ENCODE peak calls at places on chromosome 15, in nine cellular contexts. One of them, this sample, is unnamed.

GRCh38 chr15:69434236-69434635 is 18.4 kb upstream of the RPLP1 start:
- DNase-seq in astrocyte: no peak
- DNase-seq in fibroblast of lung: no peak
- DNase-seq in lower lobe of right lung: no peak
- DNase-seq in RWPE1: no peak
- DNase-seq in HFF-Myc: no peak
- DNase-seq in AG04449: no peak
- DNase-seq in GM10248: no peak
- DNase-seq in BE2C: no peak
- DNase-seq in this sample: no peak

GRCh38 chr15:98476559-98476958 is 171.8 kb upstream of the IGF1R start:
- DNase-seq in astrocyte: no peak
- DNase-seq in fibroblast of lung: no peak
- DNase-seq in lower lobe of right lung: no peak
- DNase-seq in RWPE1: no peak
- DNase-seq in HFF-Myc: no peak
- DNase-seq in AG04449: no peak
- DNase-seq in GM10248: no peak
- DNase-seq in BE2C: no peak
- DNase-seq in this sample: no peak

GRCh38 chr15:41933771-41934170 is 38.6 kb downstream of the EHD4 start:
- DNase-seq in astrocyte: no peak
- DNase-seq in fibroblast of lung: no peak
- DNase-seq in lower lobe of right lung: no peak
- DNase-seq in RWPE1: peak
- DNase-seq in HFF-Myc: no peak
- DNase-seq in AG04449: no peak
- DNase-seq in GM10248: no peak
- DNase-seq in BE2C: no peak
- DNase-seq in this sample: no peak

GRCh38 chr15:73375755-73376305 is 7.1 kb upstream of the HCN4 start:
- DNase-seq in astrocyte: no peak
- DNase-seq in fibroblast of lung: no peak
- DNase-seq in lower lobe of right lung: no peak
- DNase-seq in RWPE1: no peak
- DNase-seq in HFF-Myc: peak
- DNase-seq in AG04449: no peak
- DNase-seq in GM10248: no peak
- DNase-seq in BE2C: peak
- DNase-seq in this sample: no peak

GRCh38 chr15:28021281-28022039 is 77.7 kb downstream of the OCA2 start:
- DNase-seq in astrocyte: peak
- DNase-seq in fibroblast of lung: peak
- DNase-seq in lower lobe of right lung: peak
- DNase-seq in RWPE1: peak
- DNase-seq in HFF-Myc: peak
- DNase-seq in AG04449: peak
- DNase-seq in GM10248: no peak
- DNase-seq in BE2C: peak
- DNase-seq in this sample: peak

GRCh38 chr15:27668471-27669220 is 430.5 kb downstream of the OCA2 start:
- DNase-seq in astrocyte: no peak
- DNase-seq in fibroblast of lung: no peak
- DNase-seq in lower lobe of right lung: no peak
- DNase-seq in RWPE1: no peak
- DNase-seq in HFF-Myc: no peak
- DNase-seq in AG04449: no peak
- DNase-seq in GM10248: no peak
- DNase-seq in BE2C: no peak
- DNase-seq in this sample: no peak

GRCh38 chr15:43187544-43188155 is 2.4 kb downstream of the CCNDBP1 start:
- DNase-seq in astrocyte: peak
- DNase-seq in fibroblast of lung: peak
- DNase-seq in lower lobe of right lung: no peak
- DNase-seq in RWPE1: peak
- DNase-seq in HFF-Myc: peak
- DNase-seq in AG04449: no peak
- DNase-seq in GM10248: no peak
- DNase-seq in BE2C: no peak
- DNase-seq in this sample: no peak

GRCh38 chr15:101433396-101433795 is 56.1 kb downstream of the PCSK6 start:
- DNase-seq in astrocyte: no peak
- DNase-seq in fibroblast of lung: no peak
- DNase-seq in lower lobe of right lung: no peak
- DNase-seq in RWPE1: no peak
- DNase-seq in HFF-Myc: no peak
- DNase-seq in AG04449: no peak
- DNase-seq in GM10248: no peak
- DNase-seq in BE2C: no peak
- DNase-seq in this sample: no peak

GRCh38 chr15:89007989-89008388 is 80.3 kb upstream of the ABHD2 start:
- DNase-seq in astrocyte: no peak
- DNase-seq in fibroblast of lung: no peak
- DNase-seq in lower lobe of right lung: no peak
- DNase-seq in RWPE1: no peak
- DNase-seq in HFF-Myc: no peak
- DNase-seq in AG04449: no peak
- DNase-seq in GM10248: no peak
- DNase-seq in BE2C: no peak
- DNase-seq in this sample: no peak

GRCh38 chr15:89004726-89005030 is 83.6 kb upstream of the ABHD2 start:
- DNase-seq in astrocyte: no peak
- DNase-seq in fibroblast of lung: no peak
- DNase-seq in lower lobe of right lung: no peak
- DNase-seq in RWPE1: no peak
- DNase-seq in HFF-Myc: no peak
- DNase-seq in AG04449: no peak
- DNase-seq in GM10248: no peak
- DNase-seq in BE2C: no peak
- DNase-seq in this sample: no peak

GRCh38 chr15:89002830-89003229 is 85.4 kb upstream of the ABHD2 start:
- DNase-seq in astrocyte: no peak
- DNase-seq in fibroblast of lung: no peak
- DNase-seq in lower lobe of right lung: no peak
- DNase-seq in RWPE1: no peak
- DNase-seq in HFF-Myc: no peak
- DNase-seq in AG04449: no peak
- DNase-seq in GM10248: no peak
- DNase-seq in BE2C: no peak
- DNase-seq in this sample: no peak

GRCh38 chr15:89002281-89002761 is 85.9 kb upstream of the ABHD2 start:
- DNase-seq in astrocyte: peak
- DNase-seq in fibroblast of lung: peak
- DNase-seq in lower lobe of right lung: peak
- DNase-seq in RWPE1: no peak
- DNase-seq in HFF-Myc: peak
- DNase-seq in AG04449: peak
- DNase-seq in GM10248: peak
- DNase-seq in BE2C: no peak
- DNase-seq in this sample: no peak

DNA sequence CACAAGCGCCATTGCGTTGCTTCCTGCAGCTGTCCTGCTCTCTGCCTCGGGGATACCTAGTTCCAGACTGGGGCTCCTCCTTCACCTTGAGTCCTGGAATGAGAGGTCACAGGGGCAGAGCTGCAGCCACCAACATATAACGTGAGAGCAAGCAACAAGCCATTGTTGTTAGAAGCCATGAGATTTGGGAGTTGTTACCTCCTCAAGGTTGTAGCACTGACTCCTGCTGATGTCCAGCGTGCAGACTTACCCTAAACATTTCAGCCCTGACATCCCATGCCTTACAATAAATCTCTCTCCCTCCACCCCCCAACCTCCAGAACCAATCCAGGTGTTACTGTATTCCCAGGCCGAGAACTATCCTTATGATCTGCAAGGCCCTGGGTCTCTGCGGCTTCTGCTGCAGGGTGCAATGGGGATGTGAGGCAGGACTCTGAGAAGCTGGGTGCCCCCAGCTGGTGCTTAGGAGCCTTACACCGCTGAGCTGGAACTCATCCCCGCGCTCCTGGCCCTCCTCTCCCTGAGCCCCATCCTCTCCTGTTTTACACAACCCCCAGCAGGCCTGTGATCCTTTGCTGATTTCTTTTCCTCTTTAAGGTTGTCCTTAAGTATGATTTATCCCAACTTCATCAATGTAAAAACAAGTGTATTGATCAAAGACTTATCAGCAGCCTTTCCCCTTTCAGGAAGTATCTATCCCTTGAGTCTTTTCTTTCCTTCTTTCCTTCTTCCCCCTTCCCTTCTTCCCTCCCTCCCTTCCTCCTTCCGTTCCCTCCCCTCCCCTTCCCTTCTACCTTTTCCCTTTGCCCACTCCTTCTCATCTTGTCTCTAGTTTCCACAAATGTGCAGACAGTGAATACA is 84.2 kb upstream of the ABHD2 start:
- DNase-seq in astrocyte: peak
- DNase-seq in fibroblast of lung: peak
- DNase-seq in lower lobe of right lung: no peak
- DNase-seq in RWPE1: no peak
- DNase-seq in HFF-Myc: no peak
- DNase-seq in AG04449: no peak
- DNase-seq in GM10248: no peak
- DNase-seq in BE2C: peak
- DNase-seq in this sample: no peak
- TF ChIP-seq CTCF in astrocyte: peak
- TF ChIP-seq CTCF in fibroblast of lung: peak
- TF ChIP-seq CTCF in lower lobe of right lung: peak
- TF ChIP-seq CTCF in RWPE1: no peak
- TF ChIP-seq CTCF in HFF-Myc: no peak
- TF ChIP-seq CTCF in AG04449: peak
- TF ChIP-seq CTCF in GM10248: no peak
- TF ChIP-seq CTCF in BE2C: peak
- TF ChIP-seq CTCF in this sample: no peak

GRCh38 chr15:60840306-60840702 is 361.4 kb upstream of the ICE2 start:
- DNase-seq in astrocyte: peak
- DNase-seq in fibroblast of lung: peak
- DNase-seq in lower lobe of right lung: no peak
- DNase-seq in RWPE1: no peak
- DNase-seq in HFF-Myc: no peak
- DNase-seq in AG04449: no peak
- DNase-seq in GM10248: no peak
- DNase-seq in BE2C: peak
- DNase-seq in this sample: no peak
- TF ChIP-seq CTCF in astrocyte: no peak
- TF ChIP-seq CTCF in fibroblast of lung: no peak
- TF ChIP-seq CTCF in lower lobe of right lung: no peak
- TF ChIP-seq CTCF in RWPE1: no peak
- TF ChIP-seq CTCF in HFF-Myc: no peak
- TF ChIP-seq CTCF in AG04449: no peak
- TF ChIP-seq CTCF in GM10248: no peak
- TF ChIP-seq CTCF in BE2C: no peak
- TF ChIP-seq CTCF in this sample: no peak

GRCh38 chr15:75577401-75578205 is 1.5 kb downstream of the PTPN9 start:
- DNase-seq in astrocyte: no peak
- DNase-seq in fibroblast of lung: peak
- DNase-seq in lower lobe of right lung: no peak
- DNase-seq in RWPE1: peak
- DNase-seq in HFF-Myc: no peak
- DNase-seq in AG04449: no peak
- DNase-seq in GM10248: no peak
- DNase-seq in BE2C: no peak
- DNase-seq in this sample: no peak

GRCh38 chr15:75578206-75578947 is 738 bp downstream of the PTPN9 start:
- DNase-seq in astrocyte: no peak
- DNase-seq in fibroblast of lung: peak
- DNase-seq in lower lobe of right lung: peak
- DNase-seq in RWPE1: peak
- DNase-seq in HFF-Myc: no peak
- DNase-seq in AG04449: no peak
- DNase-seq in GM10248: peak
- DNase-seq in BE2C: peak
- DNase-seq in this sample: peak

GRCh38 chr15:75583689-75584088 is 4.6 kb upstream of the PTPN9 start:
- DNase-seq in astrocyte: no peak
- DNase-seq in fibroblast of lung: no peak
- DNase-seq in lower lobe of right lung: no peak
- DNase-seq in RWPE1: no peak
- DNase-seq in HFF-Myc: no peak
- DNase-seq in AG04449: no peak
- DNase-seq in GM10248: no peak
- DNase-seq in BE2C: no peak
- DNase-seq in this sample: no peak

GRCh38 chr15:75584121-75584520 is 5.0 kb upstream of the PTPN9 start:
- DNase-seq in astrocyte: no peak
- DNase-seq in fibroblast of lung: peak
- DNase-seq in lower lobe of right lung: no peak
- DNase-seq in RWPE1: no peak
- DNase-seq in HFF-Myc: no peak
- DNase-seq in AG04449: no peak
- DNase-seq in GM10248: no peak
- DNase-seq in BE2C: no peak
- DNase-seq in this sample: no peak

DNA sequence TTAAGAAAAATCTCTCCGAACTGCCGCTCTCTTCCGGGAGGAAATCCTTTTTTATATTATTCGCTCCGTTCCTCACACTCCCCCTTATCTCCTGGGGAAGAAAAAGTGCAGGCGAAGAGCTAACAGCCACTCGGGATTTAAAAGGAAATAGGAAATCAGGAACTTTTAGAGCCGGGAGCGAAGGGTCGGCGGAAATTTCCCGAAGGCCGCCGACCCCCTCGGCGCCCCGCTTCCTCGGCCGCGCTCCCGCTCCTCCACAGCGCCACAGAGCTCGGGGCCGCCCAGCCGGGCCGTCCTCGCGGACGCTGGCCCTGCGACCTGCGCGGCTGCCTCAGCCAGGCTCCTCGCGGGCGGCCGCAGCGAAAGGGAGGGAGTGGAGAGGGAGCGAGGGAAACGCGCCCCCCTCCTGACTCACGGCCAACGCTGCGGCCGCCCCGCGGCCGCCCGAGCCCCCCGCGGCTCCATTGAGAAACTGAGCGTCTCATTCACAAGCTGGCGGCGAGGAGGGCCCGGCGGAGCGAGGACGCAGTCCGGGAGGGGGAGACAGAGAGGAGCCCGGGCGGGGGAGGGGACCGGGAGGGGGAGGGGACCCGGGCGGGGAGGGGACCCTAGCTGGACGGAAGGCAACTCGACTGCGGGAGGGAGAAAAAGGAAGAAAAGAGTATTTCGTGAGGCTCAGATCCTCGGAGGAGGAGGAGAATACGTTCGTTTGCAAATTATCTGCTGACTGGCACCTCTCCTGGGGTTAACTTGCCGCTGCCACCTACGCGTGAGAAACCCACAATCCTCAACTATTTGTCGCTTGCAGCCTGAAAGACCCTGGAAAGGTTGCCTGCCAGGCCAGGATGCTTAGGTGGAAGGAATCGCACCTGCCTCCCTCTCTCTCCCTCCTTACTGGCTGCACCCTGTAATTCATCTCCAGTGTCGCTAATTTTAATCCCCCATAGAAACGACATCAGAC is at the start of gene PTPN9:
- DNase-seq in astrocyte: peak
- DNase-seq in fibroblast of lung: peak
- DNase-seq in lower lobe of right lung: peak
- DNase-seq in RWPE1: peak
- DNase-seq in HFF-Myc: no peak
- DNase-seq in AG04449: no peak
- DNase-seq in GM10248: peak
- DNase-seq in BE2C: peak
- DNase-seq in this sample: peak
- TF ChIP-seq CTCF in astrocyte: no peak
- TF ChIP-seq CTCF in fibroblast of lung: peak
- TF ChIP-seq CTCF in lower lobe of right lung: peak
- TF ChIP-seq CTCF in RWPE1: peak
- TF ChIP-seq CTCF in HFF-Myc: peak
- TF ChIP-seq CTCF in AG04449: peak
- TF ChIP-seq CTCF in GM10248: peak
- TF ChIP-seq CTCF in BE2C: peak
- TF ChIP-seq CTCF in this sample: peak

GRCh38 chr15:66046751-66047150 is 177.5 kb downstream of the RAB11A start:
- DNase-seq in astrocyte: no peak
- DNase-seq in fibroblast of lung: no peak
- DNase-seq in lower lobe of right lung: no peak
- DNase-seq in RWPE1: no peak
- DNase-seq in HFF-Myc: no peak
- DNase-seq in AG04449: no peak
- DNase-seq in GM10248: peak
- DNase-seq in BE2C: no peak
- DNase-seq in this sample: peak
- TF ChIP-seq CTCF in astrocyte: no peak
- TF ChIP-seq CTCF in fibroblast of lung: no peak
- TF ChIP-seq CTCF in lower lobe of right lung: no peak
- TF ChIP-seq CTCF in RWPE1: no peak
- TF ChIP-seq CTCF in HFF-Myc: no peak
- TF ChIP-seq CTCF in AG04449: no peak
- TF ChIP-seq CTCF in GM10248: no peak
- TF ChIP-seq CTCF in BE2C: peak
- TF ChIP-seq CTCF in this sample: peak